ENCODE peak calls at places on chromosomes 13 and 19, in seven cellular contexts. G is esophagus muscularis mucosa, A is IMR-90, S is ovary, I is hepatocyte, B is keratinocyte, F is breast epithelium. M is an unnamed sample.

GRCh38 chr13:94706854-94707399 is 5.4 kb downstream of the SOX21 start:
- DNase-seq in G (no peak), A (no peak), S (no peak), I (no peak), B (no peak), F (no peak), M (no peak)

GRCh38 chr19:10286803-10287737 is at the start of gene ICAM4:
- DNase-seq in G (no peak), A (peak; percentile 29), S (peak; percentile 61), I (peak; percentile 67), B (no peak), F (no peak), M (no peak)

GRCh38 chr19:19661675-19662251 is 1.7 kb downstream of the ATP13A1 start:
- DNase-seq in G (no peak), A (no peak), S (peak; percentile 18), I (no peak), B (no peak), F (no peak), M (no peak)

GRCh38 chr13:32264407-32264806 is 50.8 kb downstream of the ZAR1L start:
- DNase-seq in G (no peak), A (peak; percentile 55), S (peak; percentile 27), I (no peak), B (no peak), F (no peak), M (no peak)

GRCh38 chr19:16836115-16836905 is 7.1 kb downstream of the SIN3B start:
- DNase-seq in G (no peak), A (peak; percentile 39), S (no peak), I (no peak), B (no peak), F (peak; percentile 26), M (no peak)

GRCh38 chr13:109979186-109979585 is 192.8 kb upstream of the IRS2 start:
- DNase-seq in G (no peak), A (no peak), S (no peak), I (no peak), B (peak; percentile 26), F (no peak), M (peak; percentile 50)

GRCh38 chr13:112325941-112326645 is 50.1 kb upstream of the SPACA7 start:
- DNase-seq in G (no peak), A (no peak), S (no peak), I (peak; percentile 13), B (no peak), F (no peak), M (no peak)

GRCh38 chr19:14536926-14537692 is 7.7 kb downstream of the TECR start:
- DNase-seq in G (no peak), A (no peak), S (peak; percentile 73), I (peak; percentile 87), B (no peak), F (peak; percentile 66), M (peak; percentile 84)

GRCh38 chr19:18558595-18558994 is 925 bp downstream of the KXD1 start:
- DNase-seq in G (no peak), A (no peak), S (no peak), I (no peak), B (no peak), F (no peak), M (no peak)

GRCh38 chr13:27620377-27621115 is at the start of gene LNX2:
- DNase-seq in G (peak; percentile 99), A (peak; percentile 95), S (peak; percentile 99), I (peak; percentile 99), B (no peak), F (peak; percentile 98), M (peak; percentile 82)

GRCh38 chr19:42191855-42192254 is 25.6 kb downstream of the DEDD2 start:
- DNase-seq in G (no peak), A (peak; percentile 84), S (no peak), I (peak; percentile 85), B (no peak), F (no peak), M (peak; percentile 98)

GRCh38 chr19:44344255-44344654 is 12.2 kb downstream of the ZNF112 start:
- DNase-seq in G (no peak), A (no peak), S (no peak), I (no peak), B (no peak), F (no peak), M (no peak)

GRCh38 chr19:55224038-55224665 is 4.4 kb downstream of the TMEM86B start:
- DNase-seq in G (no peak), A (no peak), S (no peak), I (peak; percentile 3), B (no peak), F (no peak), M (no peak)

GRCh38 chr13:70923863-70924752 is 815.9 kb upstream of the KLHL1 start:
- DNase-seq in G (no peak), A (no peak), S (no peak), I (no peak), B (no peak), F (no peak), M (no peak)

GRCh38 chr13:107956889-107957288 is 258.4 kb downstream of the LIG4 start:
- DNase-seq in G (no peak), A (no peak), S (no peak), I (no peak), B (no peak), F (no peak), M (no peak)

GRCh38 chr13:28040977-28041376 is 52.5 kb upstream of the URAD start:
- DNase-seq in G (no peak), A (no peak), S (no peak), I (no peak), B (no peak), F (no peak), M (no peak)

GRCh38 chr13:47708386-47708785 is 292.7 kb downstream of the SUCLA2 start:
- DNase-seq in G (no peak), A (peak; percentile 49), S (no peak), I (no peak), B (no peak), F (no peak), M (peak; percentile 18)

GRCh38 chr13:109007946-109008345 is 378.5 kb downstream of the MYO16 start:
- DNase-seq in G (no peak), A (peak; percentile 29), S (no peak), I (no peak), B (no peak), F (no peak), M (no peak)

GRCh38 chr13:106710267-106710666 is 142.3 kb upstream of the ARGLU1 start:
- DNase-seq in G (no peak), A (no peak), S (no peak), I (no peak), B (no peak), F (no peak), M (no peak)
- H3K27ac ChIP-seq in G (peak overlapping the region; percentile 71), A (no peak overlapping the region), S (no peak overlapping the region), I (no peak overlapping the region), B (no peak overlapping the region), F (peak overlapping the region; percentile 46), M (no peak overlapping the region)

GRCh38 chr13:104525467-104525866 is 1459.2 kb upstream of the SLC10A2 start:
- DNase-seq in G (no peak), A (no peak), S (no peak), I (no peak), B (no peak), F (no peak), M (no peak)

GRCh38 chr13:104534847-104535246 is 1468.6 kb upstream of the SLC10A2 start:
- DNase-seq in G (no peak), A (no peak), S (no peak), I (no peak), B (no peak), F (no peak), M (no peak)

GRCh38 chr13:104532131-104532530 is 1465.9 kb upstream of the SLC10A2 start:
- DNase-seq in G (no peak), A (no peak), S (no peak), I (no peak), B (no peak), F (no peak), M (no peak)

GRCh38 chr13:104530741-104531140 is 1464.5 kb upstream of the SLC10A2 start:
- DNase-seq in G (no peak), A (no peak), S (no peak), I (no peak), B (no peak), F (no peak), M (no peak)
- H3K27ac ChIP-seq in G (no peak overlapping the region), A (no peak overlapping the region), S (no peak overlapping the region), I (no peak overlapping the region), B (no peak overlapping the region), F (no peak overlapping the region), M (no peak overlapping the region)

GRCh38 chr19:752652-753517 is 2.0 kb downstream of the MISP start:
- DNase-seq in G (no peak), A (peak; percentile 90), S (peak; percentile 78), I (peak; percentile 90), B (no peak), F (no peak), M (peak; percentile 88)

GRCh38 chr19:756232-756631 is 5.3 kb downstream of the MISP start:
- DNase-seq in G (no peak), A (peak; percentile 49), S (no peak), I (no peak), B (no peak), F (no peak), M (peak; percentile 81)

GRCh38 chr19:754530-754929 is 3.6 kb downstream of the MISP start:
- DNase-seq in G (no peak), A (no peak), S (no peak), I (no peak), B (no peak), F (no peak), M (no peak)

GRCh38 chr19:756821-757688 is 6.1 kb downstream of the MISP start:
- DNase-seq in G (no peak), A (no peak), S (no peak), I (no peak), B (no peak), F (no peak), M (no peak)

DNA sequence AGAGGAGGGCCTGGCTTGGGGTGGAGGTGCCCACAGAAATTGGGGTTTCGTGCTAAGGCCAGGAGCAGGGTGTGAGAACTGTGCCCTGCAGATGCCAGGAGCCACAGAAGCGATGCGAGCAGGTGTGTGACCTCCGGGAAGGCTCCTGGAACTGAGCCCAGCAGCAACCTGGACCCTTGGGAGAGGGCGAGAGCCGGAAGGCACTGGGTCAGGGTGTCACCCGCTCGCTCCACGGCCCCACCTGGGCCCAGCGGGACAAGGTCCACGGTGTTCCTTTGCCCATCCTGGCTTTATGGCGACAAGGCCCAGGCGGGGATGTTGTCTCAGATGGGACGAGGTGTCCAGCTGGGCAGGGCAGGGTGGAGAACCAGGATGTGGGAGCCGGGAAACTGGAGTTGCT is 4.2 kb downstream of the MISP start:
- DNase-seq in G (no peak), A (no peak), S (no peak), I (no peak), B (no peak), F (no peak), M (no peak)
- H3K27ac ChIP-seq in G (no peak overlapping the region), A (no peak overlapping the region), S (no peak overlapping the region), I (peak overlapping the region; percentile 99), B (no peak overlapping the region), F (no peak overlapping the region), M (no peak overlapping the region)

DNA sequence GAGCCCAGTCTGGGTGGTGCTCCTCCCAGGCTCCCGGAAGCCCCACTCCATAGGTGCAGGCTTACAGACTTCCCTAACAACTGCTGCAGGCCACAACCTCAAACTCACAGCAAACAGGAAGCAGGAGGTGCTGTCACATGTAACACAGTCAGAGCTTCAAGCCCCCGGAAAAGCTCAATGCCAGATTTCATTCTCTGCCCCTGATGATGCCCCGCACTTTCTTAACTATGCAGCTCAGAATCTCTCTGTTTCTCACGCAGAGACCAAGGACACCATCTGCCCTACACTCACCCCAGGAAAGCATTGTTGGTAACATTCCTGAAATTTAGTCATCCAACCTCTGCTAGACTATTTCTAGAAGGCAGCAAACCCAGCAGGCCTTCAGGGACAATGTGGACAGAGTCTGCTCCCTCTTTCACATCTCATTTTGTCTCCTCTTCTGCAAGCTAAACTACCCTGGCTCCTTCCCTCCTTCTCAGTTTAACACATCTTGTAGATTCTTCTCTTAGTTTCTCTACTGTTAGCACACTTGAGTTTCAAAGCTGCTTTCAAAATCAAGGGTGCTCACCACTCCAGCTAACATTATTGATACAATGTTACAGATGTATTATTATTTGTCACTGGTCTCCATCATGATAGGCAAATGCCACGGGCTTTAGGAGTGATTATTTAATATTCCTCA is 162.5 kb downstream of the KCTD12 start:
- DNase-seq in G (no peak), A (peak; percentile 89), S (no peak), I (peak; percentile 8), B (no peak), F (no peak), M (no peak)
- H3K27ac ChIP-seq in G (no peak overlapping the region), A (peak overlapping the region; percentile 64), S (no peak overlapping the region), I (peak overlapping the region; percentile 15), B (no peak overlapping the region), F (peak overlapping the region; percentile 63), M (no peak overlapping the region)

M was measured in epithelial cell of prostate.